ENCODE peak calls at places on chromosomes 3 and 15, in four cellular contexts. One of them, this sample, is unnamed.

GRCh38 chr15:84748274-84749110 is at the start of gene ZNF592:
- DNase-seq in Right ventricle myocardium superior: peak
- DNase-seq in stimulated activated CD8-positive, alpha-beta memory T cell treated with anti-CD3 and anti-CD28 coated beads, Interleukin-4, amount 100 ng/mL, for 24 hours: peak
- DNase-seq in amniotic epithelial cell: peak
- DNase-seq in this sample: peak

GRCh38 chr3:148026009-148026588 is 616.9 kb downstream of the ZIC1 start:
- DNase-seq in amniotic epithelial cell: no peak
- DNase-seq in stimulated activated CD8-positive, alpha-beta memory T cell treated with anti-CD3 and anti-CD28 coated beads, Interleukin-4, amount 100 ng/mL, for 24 hours: no peak
- DNase-seq in Right ventricle myocardium superior: no peak
- DNase-seq in this sample: no peak

GRCh38 chr15:101288905-101289513 is 6.0 kb downstream of the SNRPA1 start:
- DNase-seq in stimulated activated CD8-positive, alpha-beta memory T cell treated with anti-CD3 and anti-CD28 coated beads, Interleukin-4, amount 100 ng/mL, for 24 hours: no peak
- DNase-seq in Right ventricle myocardium superior: no peak
- DNase-seq in amniotic epithelial cell: peak
- DNase-seq in this sample: peak

GRCh38 chr3:46095307-46095706 is 68.0 kb upstream of the XCR1 start:
- DNase-seq in Right ventricle myocardium superior: no peak
- DNase-seq in amniotic epithelial cell: no peak
- DNase-seq in stimulated activated CD8-positive, alpha-beta memory T cell treated with anti-CD3 and anti-CD28 coated beads, Interleukin-4, amount 100 ng/mL, for 24 hours: no peak
- DNase-seq in this sample: no peak

GRCh38 chr15:52331490-52332240 is 36.1 kb upstream of the MYO5C start:
- DNase-seq in amniotic epithelial cell: peak
- DNase-seq in stimulated activated CD8-positive, alpha-beta memory T cell treated with anti-CD3 and anti-CD28 coated beads, Interleukin-4, amount 100 ng/mL, for 24 hours: peak
- DNase-seq in Right ventricle myocardium superior: no peak
- DNase-seq in this sample: peak

GRCh38 chr15:95910643-95911212 is 419.8 kb upstream of the NR2F2 start:
- DNase-seq in amniotic epithelial cell: no peak
- DNase-seq in Right ventricle myocardium superior: no peak
- DNase-seq in stimulated activated CD8-positive, alpha-beta memory T cell treated with anti-CD3 and anti-CD28 coated beads, Interleukin-4, amount 100 ng/mL, for 24 hours: no peak
- DNase-seq in this sample: no peak

GRCh38 chr3:146780251-146780650 is 175.1 kb upstream of the PLSCR5 start:
- DNase-seq in Right ventricle myocardium superior: no peak
- DNase-seq in stimulated activated CD8-positive, alpha-beta memory T cell treated with anti-CD3 and anti-CD28 coated beads, Interleukin-4, amount 100 ng/mL, for 24 hours: no peak
- DNase-seq in amniotic epithelial cell: no peak
- DNase-seq in this sample: peak

GRCh38 chr3:23068016-23068728 is 135.0 kb upstream of the UBE2E2 start:
- DNase-seq in stimulated activated CD8-positive, alpha-beta memory T cell treated with anti-CD3 and anti-CD28 coated beads, Interleukin-4, amount 100 ng/mL, for 24 hours: no peak
- DNase-seq in Right ventricle myocardium superior: no peak
- DNase-seq in amniotic epithelial cell: no peak
- DNase-seq in this sample: no peak

GRCh38 chr3:171458056-171458856 is 1.9 kb downstream of the TNIK start:
- DNase-seq in Right ventricle myocardium superior: no peak
- DNase-seq in amniotic epithelial cell: peak
- DNase-seq in stimulated activated CD8-positive, alpha-beta memory T cell treated with anti-CD3 and anti-CD28 coated beads, Interleukin-4, amount 100 ng/mL, for 24 hours: no peak
- DNase-seq in this sample: no peak

GRCh38 chr3:172135766-172136729 is 96.7 kb downstream of the FNDC3B start:
- DNase-seq in Right ventricle myocardium superior: no peak
- DNase-seq in amniotic epithelial cell: peak
- DNase-seq in stimulated activated CD8-positive, alpha-beta memory T cell treated with anti-CD3 and anti-CD28 coated beads, Interleukin-4, amount 100 ng/mL, for 24 hours: no peak
- DNase-seq in this sample: peak

GRCh38 chr3:44962606-44963393 is 13.2 kb downstream of the ZDHHC3 start:
- DNase-seq in stimulated activated CD8-positive, alpha-beta memory T cell treated with anti-CD3 and anti-CD28 coated beads, Interleukin-4, amount 100 ng/mL, for 24 hours: no peak
- DNase-seq in amniotic epithelial cell: peak
- DNase-seq in Right ventricle myocardium superior: no peak
- DNase-seq in this sample: no peak

GRCh38 chr3:178699810-178700209 is 163.6 kb downstream of the KCNMB2 start:
- DNase-seq in amniotic epithelial cell: no peak
- DNase-seq in stimulated activated CD8-positive, alpha-beta memory T cell treated with anti-CD3 and anti-CD28 coated beads, Interleukin-4, amount 100 ng/mL, for 24 hours: no peak
- DNase-seq in Right ventricle myocardium superior: no peak
- DNase-seq in this sample: no peak

GRCh38 chr3:48068886-48069285 is 52.7 kb upstream of the MAP4 start:
- DNase-seq in stimulated activated CD8-positive, alpha-beta memory T cell treated with anti-CD3 and anti-CD28 coated beads, Interleukin-4, amount 100 ng/mL, for 24 hours: no peak
- DNase-seq in Right ventricle myocardium superior: no peak
- DNase-seq in amniotic epithelial cell: no peak
- DNase-seq in this sample: peak

GRCh38 chr15:37616215-37616614 is 318.2 kb upstream of the TMCO5A start:
- DNase-seq in amniotic epithelial cell: no peak
- DNase-seq in stimulated activated CD8-positive, alpha-beta memory T cell treated with anti-CD3 and anti-CD28 coated beads, Interleukin-4, amount 100 ng/mL, for 24 hours: no peak
- DNase-seq in Right ventricle myocardium superior: no peak
- DNase-seq in this sample: no peak

This sample was measured in fibroblast of villous mesenchyme.